ENCODE peak calls at places on chromosomes 6 and 20, in five cellular contexts. W is psoas muscle; Z is Jurkat, Clone E6-1; T is mammary epithelial cell; Y is CD8-positive, alpha-beta memory T cell. D is an unnamed sample.

GRCh38 chr6:162119349-162119748 is 608.2 kb downstream of the PRKN start:
- DNase-seq in W (no peak), Z (no peak), Y (no peak), T (no peak), D (no peak)

GRCh38 chr6:40353967-40354452 is 233.2 kb downstream of the LRFN2 start:
- DNase-seq in Z (no peak), W (no peak), Y (no peak), T (no peak), D (peak; percentile 1)

GRCh38 chr6:133983099-133983939 is 30.3 kb downstream of the TBPL1 start:
- DNase-seq in T (peak; percentile 45), Y (peak; percentile 38), Z (peak; percentile 97), W (no peak), D (peak; percentile 88)

GRCh38 chr20:58084566-58084965 is 143.9 kb downstream of the ANKRD60 start:
- DNase-seq in Z (no peak), W (no peak), T (no peak), Y (no peak), D (no peak)

GRCh38 chr20:53517146-53517545 is 76.5 kb downstream of the ZNF217 start:
- DNase-seq in Z (no peak), W (no peak), T (no peak), Y (no peak), D (no peak)

GRCh38 chr6:107066697-107067659 is 39.0 kb downstream of the MTRES1 start:
- DNase-seq in T (no peak), W (no peak), Y (no peak), Z (no peak), D (no peak)

GRCh38 chr6:112113371-112113770 is 26.0 kb downstream of the FAM229B start:
- DNase-seq in Z (no peak), T (no peak), W (no peak), Y (no peak), D (no peak)

GRCh38 chr6:140623498-140623897 is 1249.0 kb upstream of the CITED2 start:
- DNase-seq in Z (no peak), W (no peak), Y (no peak), T (peak; percentile 71), D (no peak)

GRCh38 chr6:41732601-41733348 is 2.6 kb downstream of the TFEB start:
- DNase-seq in W (peak; percentile 77), T (peak; percentile 68), Z (no peak), Y (peak; percentile 67), D (no peak)

GRCh38 chr6:79574636-79575035 is 37.4 kb upstream of the LCA5 start:
- DNase-seq in T (peak; percentile 29), Y (no peak), W (no peak), Z (no peak), D (no peak)

GRCh38 chr20:32070282-32070681 is 18.2 kb downstream of the HCK start:
- DNase-seq in Z (no peak), W (no peak), T (no peak), Y (no peak), D (no peak)
- H3K4me3 ChIP-seq in Z (no peak overlapping the region), W (no peak overlapping the region), T (no peak overlapping the region), Y (no peak overlapping the region), D (no peak overlapping the region)

GRCh38 chr20:42100137-42100704 is 482.0 kb upstream of the CHD6 start:
- DNase-seq in Z (no peak), W (no peak), T (no peak), Y (no peak), D (no peak)

GRCh38 chr20:42097741-42098140 is 479.6 kb upstream of the CHD6 start:
- DNase-seq in Z (no peak), T (no peak), Y (no peak), W (no peak), D (no peak)

DNA sequence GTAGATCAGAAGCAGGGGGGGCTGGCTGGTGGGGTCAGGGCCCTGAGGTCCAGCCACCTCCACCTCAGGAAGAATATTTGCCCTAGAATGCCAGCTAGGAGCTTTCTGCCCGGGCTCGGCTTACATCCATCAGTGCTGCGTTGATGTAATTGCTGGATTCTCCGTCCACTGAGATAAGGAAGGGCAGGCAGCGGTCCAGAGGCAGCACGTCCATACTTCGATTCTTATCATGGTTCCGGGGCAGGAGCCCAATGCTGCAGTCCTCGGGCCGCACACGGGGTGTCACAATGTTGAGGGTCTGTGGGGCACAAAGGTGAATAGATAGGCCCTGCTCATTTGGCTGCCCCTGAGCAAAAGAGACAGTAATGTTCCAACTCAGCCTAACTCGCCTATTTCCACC is 483.8 kb upstream of the CHD6 start:
- DNase-seq in W (no peak), Z (no peak), T (no peak), Y (no peak), D (no peak)
- H3K4me3 ChIP-seq in W (no peak overlapping the region), Z (no peak overlapping the region), T (no peak overlapping the region), Y (no peak overlapping the region), D (no peak overlapping the region)

DNA sequence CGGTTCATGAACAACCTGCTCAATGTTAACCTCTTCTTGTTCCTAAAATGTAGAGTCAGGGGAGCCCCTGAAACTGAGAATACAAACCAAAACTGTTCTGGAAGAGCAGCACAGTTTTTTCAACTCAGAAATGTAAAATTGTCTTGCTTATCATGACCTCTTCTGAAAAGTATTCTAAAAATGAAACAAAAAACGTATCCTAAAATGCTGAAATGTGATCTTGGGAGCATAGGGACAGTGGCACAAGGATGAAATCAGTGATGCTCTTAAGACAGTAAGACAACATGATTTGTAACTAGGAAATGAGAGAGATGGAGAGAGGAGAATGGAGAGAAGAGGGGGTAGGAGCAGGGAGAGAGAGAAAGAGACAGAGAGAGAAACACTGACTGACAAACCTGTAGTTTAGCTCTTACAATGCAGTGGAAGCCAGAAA is 27.5 kb downstream of the NCOA7 start:
- DNase-seq in Y (no peak), T (no peak), W (no peak), Z (no peak), D (no peak)
- H3K4me3 ChIP-seq in Y (no peak overlapping the region), T (no peak overlapping the region), W (no peak overlapping the region), Z (no peak overlapping the region), D (no peak overlapping the region)

GRCh38 chr6:38792356-38792755 is 77.2 kb downstream of the DNAH8 start:
- DNase-seq in W (no peak), T (no peak), Y (no peak), Z (no peak), D (no peak)
- H3K4me3 ChIP-seq in W (no peak overlapping the region), T (no peak overlapping the region), Y (no peak overlapping the region), Z (no peak overlapping the region), D (no peak overlapping the region)

DNA sequence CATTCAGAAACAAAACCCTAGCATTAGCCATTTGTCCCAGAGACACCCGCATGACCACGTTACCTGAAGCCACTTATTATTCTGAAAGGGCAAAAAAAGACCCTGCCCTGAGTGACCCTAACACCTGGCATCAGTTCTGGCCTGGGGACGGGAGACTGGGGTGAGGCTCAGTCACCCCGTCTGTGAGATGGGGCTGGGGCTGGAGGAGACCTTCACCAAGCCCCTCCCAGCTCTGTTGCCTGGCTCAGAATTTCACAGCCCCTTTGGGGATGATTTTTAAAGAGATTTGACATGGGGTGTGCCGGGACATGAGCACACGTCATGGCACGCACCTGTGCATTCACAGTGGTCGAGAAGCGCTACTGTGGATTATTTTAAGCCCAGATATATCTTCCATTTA is 1.4 kb upstream of the BPIFB6 start:
- DNase-seq in T (no peak), Y (no peak), Z (no peak), W (peak; percentile 15), D (no peak)
- H3K4me3 ChIP-seq in T (no peak overlapping the region), Y (no peak overlapping the region), Z (no peak overlapping the region), W (no peak overlapping the region), D (no peak overlapping the region)

D was measured in DND-41.